ENCODE peak calls at places on chromosomes 12 and 14, in four cellular contexts. One of them, this sample, is unnamed.

GRCh38 chr12:124543591-124544310 is 23.7 kb downstream of the NCOR2 start:
- DNase-seq in cardiac muscle cell: no peak
- DNase-seq in NT2/D1: no peak
- DNase-seq in CD4-positive, alpha-beta memory T cell: no peak
- DNase-seq in this sample: peak; percentile 59

GRCh38 chr14:54775486-54776100 is 127.0 kb downstream of the GCH1 start:
- DNase-seq in NT2/D1: no peak
- DNase-seq in cardiac muscle cell: no peak
- DNase-seq in CD4-positive, alpha-beta memory T cell: no peak
- DNase-seq in this sample: peak; percentile 82

GRCh38 chr12:15722951-15723350 is 66.2 kb downstream of the EPS8 start:
- DNase-seq in NT2/D1: no peak
- DNase-seq in cardiac muscle cell: no peak
- DNase-seq in CD4-positive, alpha-beta memory T cell: no peak
- DNase-seq in this sample: no peak

GRCh38 chr12:50764861-50765324 is 992 bp downstream of the ATF1 start:
- DNase-seq in NT2/D1: no peak
- DNase-seq in cardiac muscle cell: peak; percentile 59
- DNase-seq in CD4-positive, alpha-beta memory T cell: peak; percentile 58
- DNase-seq in this sample: peak; percentile 78

GRCh38 chr14:64566651-64567122 is 16.9 kb downstream of the PPP1R36 start:
- DNase-seq in NT2/D1: no peak
- DNase-seq in cardiac muscle cell: peak; percentile 29
- DNase-seq in CD4-positive, alpha-beta memory T cell: no peak
- DNase-seq in this sample: no peak

GRCh38 chr12:2183556-2184541 is 131.1 kb downstream of the CACNA1C start:
- DNase-seq in cardiac muscle cell: no peak
- DNase-seq in NT2/D1: peak; percentile 75
- DNase-seq in CD4-positive, alpha-beta memory T cell: no peak
- DNase-seq in this sample: no peak

GRCh38 chr14:75842624-75843023 is 139.2 kb downstream of the TGFB3 start:
- DNase-seq in cardiac muscle cell: no peak
- DNase-seq in NT2/D1: no peak
- DNase-seq in CD4-positive, alpha-beta memory T cell: no peak
- DNase-seq in this sample: no peak

GRCh38 chr14:78997811-78998210 is 827.6 kb downstream of the NRXN3 start:
- DNase-seq in cardiac muscle cell: peak; percentile 66
- DNase-seq in CD4-positive, alpha-beta memory T cell: no peak
- DNase-seq in NT2/D1: no peak
- DNase-seq in this sample: no peak

GRCh38 chr14:100532154-100532915 is 54.9 kb downstream of the BEGAIN start:
- DNase-seq in NT2/D1: no peak
- DNase-seq in cardiac muscle cell: no peak
- DNase-seq in CD4-positive, alpha-beta memory T cell: no peak
- DNase-seq in this sample: no peak

GRCh38 chr12:24915501-24915900 is 33.4 kb downstream of the BCAT1 start:
- DNase-seq in CD4-positive, alpha-beta memory T cell: no peak
- DNase-seq in cardiac muscle cell: no peak
- DNase-seq in NT2/D1: no peak
- DNase-seq in this sample: no peak

GRCh38 chr12:6461401-6462233 is 8.9 kb downstream of the VAMP1 start:
- DNase-seq in CD4-positive, alpha-beta memory T cell: peak; percentile 86
- DNase-seq in cardiac muscle cell: no peak
- DNase-seq in NT2/D1: no peak
- DNase-seq in this sample: peak; percentile 93

GRCh38 chr12:109394891-109395290 is 47.2 kb downstream of the MYO1H start:
- DNase-seq in NT2/D1: no peak
- DNase-seq in cardiac muscle cell: no peak
- DNase-seq in CD4-positive, alpha-beta memory T cell: no peak
- DNase-seq in this sample: peak; percentile 12

GRCh38 chr14:56482306-56482705 is 97.3 kb upstream of the TMEM260 start:
- DNase-seq in CD4-positive, alpha-beta memory T cell: no peak
- DNase-seq in NT2/D1: peak; percentile 43
- DNase-seq in cardiac muscle cell: peak; percentile 51
- DNase-seq in this sample: peak; percentile 69

GRCh38 chr14:21106191-21106505 is 5.3 kb downstream of the TMEM253 start:
- DNase-seq in NT2/D1: no peak
- DNase-seq in cardiac muscle cell: no peak
- DNase-seq in CD4-positive, alpha-beta memory T cell: no peak
- DNase-seq in this sample: no peak

GRCh38 chr12:91965781-91966180 is 179.9 kb downstream of the BTG1 start:
- DNase-seq in NT2/D1: no peak
- DNase-seq in CD4-positive, alpha-beta memory T cell: no peak
- DNase-seq in cardiac muscle cell: no peak
- DNase-seq in this sample: no peak

GRCh38 chr14:32367501-32367900 is 38.4 kb downstream of the AKAP6 start:
- DNase-seq in NT2/D1: no peak
- DNase-seq in cardiac muscle cell: no peak
- DNase-seq in CD4-positive, alpha-beta memory T cell: no peak
- DNase-seq in this sample: no peak

GRCh38 chr12:113186033-113186365 is 478 bp downstream of the RITA1 start:
- DNase-seq in cardiac muscle cell: no peak
- DNase-seq in NT2/D1: no peak
- DNase-seq in CD4-positive, alpha-beta memory T cell: no peak
- DNase-seq in this sample: peak; percentile 83

GRCh38 chr12:321606-322326 is 59.1 kb upstream of the SLC6A13 start:
- DNase-seq in NT2/D1: no peak
- DNase-seq in CD4-positive, alpha-beta memory T cell: no peak
- DNase-seq in cardiac muscle cell: peak; percentile 9
- DNase-seq in this sample: no peak

GRCh38 chr12:109098142-109098652 is 800 bp downstream of the UNG start:
- DNase-seq in cardiac muscle cell: peak; percentile 86
- DNase-seq in CD4-positive, alpha-beta memory T cell: no peak
- DNase-seq in NT2/D1: no peak
- DNase-seq in this sample: peak; percentile 71

GRCh38 chr12:117402363-117402762 is 40.9 kb upstream of the NOS1 start:
- DNase-seq in CD4-positive, alpha-beta memory T cell: no peak
- DNase-seq in NT2/D1: no peak
- DNase-seq in cardiac muscle cell: no peak
- DNase-seq in this sample: peak; percentile 51

GRCh38 chr12:121767525-121768016 is 25.9 kb downstream of the RHOF start:
- DNase-seq in CD4-positive, alpha-beta memory T cell: no peak
- DNase-seq in NT2/D1: no peak
- DNase-seq in cardiac muscle cell: no peak
- DNase-seq in this sample: no peak

GRCh38 chr14:63454863-63455622 is 88.1 kb downstream of the PPP2R5E start:
- DNase-seq in CD4-positive, alpha-beta memory T cell: no peak
- DNase-seq in NT2/D1: no peak
- DNase-seq in cardiac muscle cell: no peak
- DNase-seq in this sample: peak; percentile 66

GRCh38 chr12:110022980-110023633 is 23.9 kb downstream of the ANKRD13A start:
- DNase-seq in CD4-positive, alpha-beta memory T cell: no peak
- DNase-seq in NT2/D1: no peak
- DNase-seq in cardiac muscle cell: no peak
- DNase-seq in this sample: no peak

GRCh38 chr14:32764131-32764530 is 174.5 kb upstream of the NPAS3 start:
- DNase-seq in NT2/D1: no peak
- DNase-seq in CD4-positive, alpha-beta memory T cell: no peak
- DNase-seq in cardiac muscle cell: no peak
- DNase-seq in this sample: no peak

GRCh38 chr12:57158186-57158585 is 10.8 kb upstream of the LRP1-AS start:
- DNase-seq in CD4-positive, alpha-beta memory T cell: no peak
- DNase-seq in NT2/D1: no peak
- DNase-seq in cardiac muscle cell: no peak
- DNase-seq in this sample: no peak

GRCh38 chr12:12338528-12339168 is 11.4 kb downstream of the MANSC1 start:
- DNase-seq in CD4-positive, alpha-beta memory T cell: no peak
- DNase-seq in NT2/D1: no peak
- DNase-seq in cardiac muscle cell: no peak
- DNase-seq in this sample: no peak

GRCh38 chr12:116736962-116737773 is 701 bp downstream of the SPRING1 start:
- DNase-seq in CD4-positive, alpha-beta memory T cell: no peak
- DNase-seq in NT2/D1: no peak
- DNase-seq in cardiac muscle cell: peak; percentile 43
- DNase-seq in this sample: peak; percentile 44

GRCh38 chr12:113056631-113057488 is at the start of gene DTX1:
- DNase-seq in CD4-positive, alpha-beta memory T cell: peak; percentile 35
- DNase-seq in NT2/D1: peak; percentile 13
- DNase-seq in cardiac muscle cell: peak; percentile 12
- DNase-seq in this sample: peak; percentile 83

GRCh38 chr12:3304436-3305135 is 186.4 kb upstream of the PRMT8 start:
- DNase-seq in cardiac muscle cell: no peak
- DNase-seq in CD4-positive, alpha-beta memory T cell: no peak
- DNase-seq in NT2/D1: no peak
- DNase-seq in this sample: no peak

GRCh38 chr12:105888696-105889095 is 250.1 kb downstream of the NUAK1 start:
- DNase-seq in NT2/D1: no peak
- DNase-seq in CD4-positive, alpha-beta memory T cell: no peak
- DNase-seq in cardiac muscle cell: no peak
- DNase-seq in this sample: no peak

GRCh38 chr12:122870867-122871664 is 24.9 kb downstream of the VPS37B start:
- DNase-seq in CD4-positive, alpha-beta memory T cell: no peak
- DNase-seq in cardiac muscle cell: no peak
- DNase-seq in NT2/D1: no peak
- DNase-seq in this sample: no peak

GRCh38 chr12:52682381-52682660 is 2.1 kb upstream of the KRT1 start:
- DNase-seq in NT2/D1: no peak
- DNase-seq in CD4-positive, alpha-beta memory T cell: no peak
- DNase-seq in cardiac muscle cell: no peak
- DNase-seq in this sample: no peak

GRCh38 chr14:88668448-88669116 is 105.7 kb downstream of the ZC3H14 start:
- DNase-seq in CD4-positive, alpha-beta memory T cell: no peak
- DNase-seq in cardiac muscle cell: no peak
- DNase-seq in NT2/D1: no peak
- DNase-seq in this sample: peak; percentile 54
- H3K9me3 ChIP-seq in CD4-positive, alpha-beta memory T cell: no peaks in the 10 kb centered on the region
- H3K9me3 ChIP-seq in cardiac muscle cell: no peaks in the 10 kb centered on the region
- H3K9me3 ChIP-seq in NT2/D1: no peaks in the 10 kb centered on the region
- H3K9me3 ChIP-seq in this sample: no peaks in the 10 kb centered on the region

DNA sequence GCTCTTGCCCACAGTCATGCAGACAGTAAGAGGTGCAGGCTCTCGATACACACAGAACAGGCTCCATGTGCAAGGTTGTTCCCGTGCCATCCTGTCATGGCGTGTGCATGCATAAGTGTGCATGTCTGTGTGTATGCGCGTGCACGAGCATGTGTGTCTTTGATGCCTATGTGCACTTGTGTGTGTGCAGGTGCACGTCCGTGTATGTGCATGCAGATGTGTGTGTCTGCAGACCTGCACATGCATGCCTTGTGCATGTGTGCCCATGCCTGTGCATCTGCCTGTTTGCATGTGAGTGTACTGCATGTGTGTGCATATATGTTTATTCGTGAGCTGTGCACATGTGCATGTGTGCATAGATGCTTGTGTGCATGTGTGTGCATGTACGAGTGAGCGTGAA is 309.8 kb downstream of the TMEM121 start:
- DNase-seq in CD4-positive, alpha-beta memory T cell: no peak
- DNase-seq in cardiac muscle cell: no peak
- DNase-seq in NT2/D1: no peak
- DNase-seq in this sample: no peak
- H3K9me3 ChIP-seq in CD4-positive, alpha-beta memory T cell: no peaks in the 10 kb centered on the region
- H3K9me3 ChIP-seq in cardiac muscle cell: no peaks in the 10 kb centered on the region
- H3K9me3 ChIP-seq in NT2/D1: no peaks in the 10 kb centered on the region
- H3K9me3 ChIP-seq in this sample: no peaks in the 10 kb centered on the region

DNA sequence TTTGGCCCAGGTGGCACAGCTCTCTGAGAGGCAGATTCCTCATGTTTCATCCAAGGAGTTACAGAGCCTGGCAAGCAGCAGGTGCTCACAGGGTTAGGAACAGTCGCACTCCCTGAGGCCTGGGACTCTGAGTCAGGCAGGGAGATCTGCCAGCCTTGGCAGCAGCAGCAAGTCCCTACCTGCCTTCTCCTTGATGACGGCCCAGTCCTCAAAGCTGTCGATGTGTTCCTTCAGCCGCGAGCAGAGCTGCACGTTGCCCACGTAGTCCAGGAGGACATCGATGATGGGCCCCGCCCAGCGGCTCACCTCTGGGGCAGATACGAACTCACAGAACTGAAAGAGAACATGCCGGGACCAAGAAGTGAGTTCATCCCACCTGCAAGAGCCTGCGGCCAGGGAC is 10.4 kb downstream of the FAM181A start:
- DNase-seq in NT2/D1: no peak
- DNase-seq in CD4-positive, alpha-beta memory T cell: no peak
- DNase-seq in cardiac muscle cell: no peak
- DNase-seq in this sample: no peak
- H3K9me3 ChIP-seq in NT2/D1: no peaks in the 10 kb centered on the region
- H3K9me3 ChIP-seq in CD4-positive, alpha-beta memory T cell: no peaks in the 10 kb centered on the region
- H3K9me3 ChIP-seq in cardiac muscle cell: no peaks in the 10 kb centered on the region
- H3K9me3 ChIP-seq in this sample: no peaks in the 10 kb centered on the region

DNA sequence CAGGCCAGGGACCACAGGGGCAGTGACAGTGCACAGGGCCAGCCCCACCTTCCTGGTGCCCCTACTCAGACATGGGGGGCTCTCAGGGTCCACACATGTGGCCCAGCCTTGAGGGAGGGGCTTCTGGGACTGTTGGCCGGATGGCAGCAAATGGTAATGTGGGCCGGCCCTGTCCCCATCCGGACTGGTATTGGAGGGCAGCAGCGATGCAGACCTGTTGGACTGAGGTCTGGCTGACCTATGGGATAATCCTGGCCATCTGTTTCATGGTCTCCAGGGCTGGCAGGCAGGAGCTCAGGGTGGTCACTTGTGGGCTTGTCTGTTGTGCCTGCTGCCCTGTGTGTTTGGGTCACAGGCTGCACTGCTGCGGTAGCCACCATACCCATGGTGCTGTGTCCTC is 387.5 kb downstream of the TMEM121 start:
- DNase-seq in cardiac muscle cell: no peak
- DNase-seq in CD4-positive, alpha-beta memory T cell: no peak
- DNase-seq in NT2/D1: no peak
- DNase-seq in this sample: no peak
- H3K9me3 ChIP-seq in cardiac muscle cell: no peaks in the 10 kb centered on the region
- H3K9me3 ChIP-seq in CD4-positive, alpha-beta memory T cell: no peaks in the 10 kb centered on the region
- H3K9me3 ChIP-seq in NT2/D1: no peaks in the 10 kb centered on the region
- H3K9me3 ChIP-seq in this sample: no peaks in the 10 kb centered on the region

GRCh38 chr14:99069946-99070345 is 202.1 kb downstream of the BCL11B start:
- DNase-seq in cardiac muscle cell: no peak
- DNase-seq in CD4-positive, alpha-beta memory T cell: no peak
- DNase-seq in NT2/D1: no peak
- DNase-seq in this sample: no peak
- H3K9me3 ChIP-seq in cardiac muscle cell: no peaks in the 10 kb centered on the region
- H3K9me3 ChIP-seq in CD4-positive, alpha-beta memory T cell: no peaks in the 10 kb centered on the region
- H3K9me3 ChIP-seq in NT2/D1: no peaks in the 10 kb centered on the region
- H3K9me3 ChIP-seq in this sample: peaks cover 6% of the 10 kb centered on the region

GRCh38 chr14:105939810-105940508 is 413.6 kb downstream of the TMEM121 start:
- DNase-seq in cardiac muscle cell: no peak
- DNase-seq in NT2/D1: no peak
- DNase-seq in CD4-positive, alpha-beta memory T cell: no peak
- DNase-seq in this sample: no peak

GRCh38 chr14:105938959-105939358 is 412.6 kb downstream of the TMEM121 start:
- DNase-seq in NT2/D1: no peak
- DNase-seq in CD4-positive, alpha-beta memory T cell: no peak
- DNase-seq in cardiac muscle cell: no peak
- DNase-seq in this sample: no peak

GRCh38 chr14:105943973-105944602 is 417.7 kb downstream of the TMEM121 start:
- DNase-seq in NT2/D1: no peak
- DNase-seq in CD4-positive, alpha-beta memory T cell: no peak
- DNase-seq in cardiac muscle cell: no peak
- DNase-seq in this sample: no peak

GRCh38 chr14:105940534-105941225 is 414.3 kb downstream of the TMEM121 start:
- DNase-seq in CD4-positive, alpha-beta memory T cell: no peak
- DNase-seq in NT2/D1: no peak
- DNase-seq in cardiac muscle cell: no peak
- DNase-seq in this sample: no peak

GRCh38 chr14:105941226-105942166 is 415.1 kb downstream of the TMEM121 start:
- DNase-seq in cardiac muscle cell: no peak
- DNase-seq in CD4-positive, alpha-beta memory T cell: no peak
- DNase-seq in NT2/D1: no peak
- DNase-seq in this sample: no peak
- H3K9me3 ChIP-seq in cardiac muscle cell: no peaks in the 10 kb centered on the region
- H3K9me3 ChIP-seq in CD4-positive, alpha-beta memory T cell: no peaks in the 10 kb centered on the region
- H3K9me3 ChIP-seq in NT2/D1: no peaks in the 10 kb centered on the region
- H3K9me3 ChIP-seq in this sample: no peaks in the 10 kb centered on the region

This sample was measured in Karpas-422.